ENCODE peak calls at places on chromosomes 3 and 15, in five cellular contexts. One of them, this sample, is unnamed.

GRCh38 chr3:25460751-25461150 is 32.7 kb downstream of the RARB start:
- DNase-seq in brain microvascular endothelial cell: no peak
- DNase-seq in PC-3: no peak
- DNase-seq in adrenal gland: no peak
- DNase-seq in astrocyte of the spinal cord: no peak
- DNase-seq in this sample: no peak

GRCh38 chr3:151896662-151897012 is 23.2 kb downstream of the SUCNR1 start:
- DNase-seq in astrocyte of the spinal cord: no peak
- DNase-seq in adrenal gland: no peak
- DNase-seq in PC-3: peak; percentile 98
- DNase-seq in brain microvascular endothelial cell: no peak
- DNase-seq in this sample: peak; percentile 84

GRCh38 chr15:74203914-74204431 is 1.4 kb upstream of the STRA6 start:
- DNase-seq in brain microvascular endothelial cell: peak; percentile 74
- DNase-seq in PC-3: no peak
- DNase-seq in astrocyte of the spinal cord: peak; percentile 84
- DNase-seq in adrenal gland: no peak
- DNase-seq in this sample: no peak

GRCh38 chr15:56568466-56569167 is 103.7 kb upstream of the MNS1 start:
- DNase-seq in brain microvascular endothelial cell: no peak
- DNase-seq in astrocyte of the spinal cord: no peak
- DNase-seq in PC-3: no peak
- DNase-seq in adrenal gland: no peak
- DNase-seq in this sample: peak; percentile 29

GRCh38 chr15:36888018-36888992 is 212.0 kb downstream of the MEIS2 start:
- DNase-seq in astrocyte of the spinal cord: no peak
- DNase-seq in PC-3: no peak
- DNase-seq in brain microvascular endothelial cell: no peak
- DNase-seq in adrenal gland: peak; percentile 50
- DNase-seq in this sample: no peak

GRCh38 chr15:101329867-101330380 is 34.9 kb upstream of the SNRPA1 start:
- DNase-seq in adrenal gland: no peak
- DNase-seq in PC-3: no peak
- DNase-seq in brain microvascular endothelial cell: no peak
- DNase-seq in astrocyte of the spinal cord: no peak
- DNase-seq in this sample: no peak

GRCh38 chr3:188437921-188438320 is 284.0 kb downstream of the LPP start:
- DNase-seq in adrenal gland: no peak
- DNase-seq in PC-3: peak; percentile 61
- DNase-seq in astrocyte of the spinal cord: no peak
- DNase-seq in brain microvascular endothelial cell: no peak
- DNase-seq in this sample: peak; percentile 65

GRCh38 chr15:45116006-45116481 is 1.9 kb downstream of the DUOXA2 start:
- DNase-seq in astrocyte of the spinal cord: no peak
- DNase-seq in PC-3: no peak
- DNase-seq in brain microvascular endothelial cell: no peak
- DNase-seq in adrenal gland: no peak
- DNase-seq in this sample: no peak

GRCh38 chr3:153429821-153430220 is 267.8 kb downstream of the RAP2B start:
- DNase-seq in astrocyte of the spinal cord: no peak
- DNase-seq in adrenal gland: no peak
- DNase-seq in PC-3: no peak
- DNase-seq in brain microvascular endothelial cell: no peak
- DNase-seq in this sample: no peak

GRCh38 chr15:34470091-34470490 is 32.5 kb upstream of the GOLGA8A start:
- DNase-seq in PC-3: no peak
- DNase-seq in astrocyte of the spinal cord: no peak
- DNase-seq in brain microvascular endothelial cell: no peak
- DNase-seq in adrenal gland: no peak
- DNase-seq in this sample: no peak

GRCh38 chr3:5194341-5194740 is 6.8 kb downstream of the EDEM1 start:
- DNase-seq in astrocyte of the spinal cord: no peak
- DNase-seq in PC-3: peak; percentile 11
- DNase-seq in brain microvascular endothelial cell: no peak
- DNase-seq in adrenal gland: no peak
- DNase-seq in this sample: no peak

GRCh38 chr15:74240002-74240568 is 4.0 kb downstream of the CCDC33 start:
- DNase-seq in astrocyte of the spinal cord: peak; percentile 79
- DNase-seq in PC-3: peak; percentile 96
- DNase-seq in brain microvascular endothelial cell: peak; percentile 57
- DNase-seq in adrenal gland: peak; percentile 89
- DNase-seq in this sample: peak; percentile 85

GRCh38 chr3:45706133-45706808 is 17.1 kb downstream of the SACM1L start:
- DNase-seq in brain microvascular endothelial cell: no peak
- DNase-seq in astrocyte of the spinal cord: no peak
- DNase-seq in PC-3: no peak
- DNase-seq in adrenal gland: no peak
- DNase-seq in this sample: no peak

GRCh38 chr15:81890496-81890895 is 155.3 kb downstream of the MEX3B start:
- DNase-seq in brain microvascular endothelial cell: no peak
- DNase-seq in astrocyte of the spinal cord: no peak
- DNase-seq in adrenal gland: no peak
- DNase-seq in PC-3: no peak
- DNase-seq in this sample: no peak

GRCh38 chr15:28002867-28003266 is 96.2 kb downstream of the OCA2 start:
- DNase-seq in astrocyte of the spinal cord: no peak
- DNase-seq in PC-3: no peak
- DNase-seq in adrenal gland: no peak
- DNase-seq in brain microvascular endothelial cell: no peak
- DNase-seq in this sample: no peak

GRCh38 chr3:96619475-96619874 is 194.9 kb upstream of the EPHA6 start:
- DNase-seq in brain microvascular endothelial cell: no peak
- DNase-seq in adrenal gland: no peak
- DNase-seq in PC-3: no peak
- DNase-seq in astrocyte of the spinal cord: no peak
- DNase-seq in this sample: no peak

GRCh38 chr3:115580566-115580965 is 42.7 kb upstream of the GAP43 start:
- DNase-seq in adrenal gland: no peak
- DNase-seq in astrocyte of the spinal cord: peak; percentile 1
- DNase-seq in PC-3: no peak
- DNase-seq in brain microvascular endothelial cell: no peak
- DNase-seq in this sample: no peak

GRCh38 chr15:25173241-25174028 is 218.6 kb downstream of the SNRPN start:
- DNase-seq in PC-3: no peak
- DNase-seq in adrenal gland: no peak
- DNase-seq in astrocyte of the spinal cord: no peak
- DNase-seq in brain microvascular endothelial cell: no peak
- DNase-seq in this sample: no peak

GRCh38 chr3:169147246-169148008 is 516.1 kb downstream of the MECOM start:
- DNase-seq in brain microvascular endothelial cell: peak; percentile 67
- DNase-seq in adrenal gland: no peak
- DNase-seq in PC-3: peak; percentile 73
- DNase-seq in astrocyte of the spinal cord: peak; percentile 76
- DNase-seq in this sample: peak; percentile 71

GRCh38 chr15:99426431-99427105 is 139.2 kb upstream of the MEF2A start:
- DNase-seq in adrenal gland: no peak
- DNase-seq in astrocyte of the spinal cord: no peak
- DNase-seq in brain microvascular endothelial cell: no peak
- DNase-seq in PC-3: no peak
- DNase-seq in this sample: no peak

GRCh38 chr15:99427210-99427609 is 138.6 kb upstream of the MEF2A start:
- DNase-seq in astrocyte of the spinal cord: no peak
- DNase-seq in PC-3: no peak
- DNase-seq in brain microvascular endothelial cell: no peak
- DNase-seq in adrenal gland: no peak
- DNase-seq in this sample: no peak

GRCh38 chr15:99424978-99425665 is 140.7 kb upstream of the MEF2A start:
- DNase-seq in astrocyte of the spinal cord: peak; percentile 78
- DNase-seq in adrenal gland: no peak
- DNase-seq in PC-3: peak; percentile 89
- DNase-seq in brain microvascular endothelial cell: peak; percentile 71
- DNase-seq in this sample: peak; percentile 88

GRCh38 chr15:99424131-99424571 is 141.6 kb upstream of the MEF2A start:
- DNase-seq in PC-3: no peak
- DNase-seq in adrenal gland: no peak
- DNase-seq in astrocyte of the spinal cord: no peak
- DNase-seq in brain microvascular endothelial cell: no peak
- DNase-seq in this sample: no peak

GRCh38 chr15:99425666-99426301 is 140.0 kb upstream of the MEF2A start:
- DNase-seq in PC-3: no peak
- DNase-seq in astrocyte of the spinal cord: no peak
- DNase-seq in adrenal gland: no peak
- DNase-seq in brain microvascular endothelial cell: no peak
- DNase-seq in this sample: peak; percentile 55
- TF ChIP-seq CTCF in PC-3: peak; percentile 35
- TF ChIP-seq CTCF in astrocyte of the spinal cord: no peak
- TF ChIP-seq CTCF in adrenal gland: no peak
- TF ChIP-seq CTCF in brain microvascular endothelial cell: peak; percentile 44
- TF ChIP-seq CTCF in this sample: peak; percentile 58

GRCh38 chr15:79811406-79812405 is 85.1 kb downstream of the MTHFS start:
- DNase-seq in adrenal gland: peak; percentile 54
- DNase-seq in brain microvascular endothelial cell: no peak
- DNase-seq in PC-3: no peak
- DNase-seq in astrocyte of the spinal cord: peak; percentile 28
- DNase-seq in this sample: peak; percentile 78
- H3K4me3 ChIP-seq in adrenal gland: no peak overlapping the region
- H3K4me3 ChIP-seq in brain microvascular endothelial cell: no peak overlapping the region
- H3K4me3 ChIP-seq in PC-3: no peak overlapping the region
- H3K4me3 ChIP-seq in astrocyte of the spinal cord: no peak overlapping the region
- H3K4me3 ChIP-seq in this sample: no peak overlapping the region

GRCh38 chr3:161066926-161067325 is 38.2 kb downstream of the B3GALNT1 start:
- DNase-seq in PC-3: no peak
- DNase-seq in brain microvascular endothelial cell: no peak
- DNase-seq in adrenal gland: no peak
- DNase-seq in astrocyte of the spinal cord: no peak
- DNase-seq in this sample: no peak
- TF ChIP-seq CTCF in PC-3: no peak
- TF ChIP-seq CTCF in brain microvascular endothelial cell: no peak
- TF ChIP-seq CTCF in adrenal gland: no peak
- TF ChIP-seq CTCF in astrocyte of the spinal cord: no peak
- TF ChIP-seq CTCF in this sample: no peak

DNA sequence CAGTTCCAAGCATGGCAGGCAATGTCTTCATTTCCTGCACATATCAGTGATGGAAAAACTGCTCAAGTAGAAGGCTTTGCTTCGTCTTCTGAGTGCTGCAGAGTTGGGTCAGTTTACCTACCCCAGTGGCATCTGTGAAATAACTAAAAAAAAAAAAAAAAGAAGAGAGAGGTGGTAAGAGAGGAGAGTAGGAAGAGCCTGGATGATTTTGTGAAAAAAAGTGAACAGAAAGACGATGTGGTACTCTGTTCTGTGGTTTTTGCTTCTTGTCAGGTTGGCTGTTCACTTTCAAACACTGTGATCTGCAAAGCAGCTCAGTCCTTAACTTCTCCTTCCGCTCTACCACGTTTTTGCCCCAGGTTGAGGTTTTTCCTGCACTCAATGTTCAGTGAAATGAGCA is at the start of gene BTLA:
- DNase-seq in PC-3: no peak
- DNase-seq in adrenal gland: no peak
- DNase-seq in astrocyte of the spinal cord: no peak
- DNase-seq in brain microvascular endothelial cell: no peak
- DNase-seq in this sample: no peak
- H3K4me3 ChIP-seq in PC-3: no peak within 1 kb of the TSS
- H3K4me3 ChIP-seq in adrenal gland: no peak within 1 kb of the TSS
- H3K4me3 ChIP-seq in astrocyte of the spinal cord: no peak within 1 kb of the TSS
- H3K4me3 ChIP-seq in brain microvascular endothelial cell: no peak within 1 kb of the TSS
- H3K4me3 ChIP-seq in this sample: no peak within 1 kb of the TSS

DNA sequence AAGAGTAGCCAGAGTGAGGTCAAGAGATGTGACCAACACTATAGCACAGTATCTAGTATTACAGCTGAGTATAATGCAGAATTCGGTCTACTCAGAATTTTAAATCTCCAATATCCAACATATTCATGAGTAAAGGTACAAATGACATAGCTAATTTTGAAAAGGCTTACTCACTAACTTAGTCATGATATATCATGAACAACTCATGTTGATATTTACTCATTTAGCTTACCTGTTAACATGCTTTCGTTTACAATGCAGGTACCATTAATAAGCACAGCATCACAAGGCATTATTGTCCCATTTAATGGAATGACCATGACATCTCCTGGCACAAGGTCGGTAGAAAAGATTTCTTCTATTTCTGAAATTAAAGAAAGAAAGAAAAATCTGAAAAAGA is 36.9 kb downstream of the ATP13A3 start:
- DNase-seq in brain microvascular endothelial cell: no peak
- DNase-seq in PC-3: peak; percentile 57
- DNase-seq in astrocyte of the spinal cord: no peak
- DNase-seq in adrenal gland: no peak
- DNase-seq in this sample: peak; percentile 37
- TF ChIP-seq CTCF in brain microvascular endothelial cell: no peak
- TF ChIP-seq CTCF in PC-3: no peak
- TF ChIP-seq CTCF in astrocyte of the spinal cord: no peak
- TF ChIP-seq CTCF in adrenal gland: no peak
- TF ChIP-seq CTCF in this sample: no peak

GRCh38 chr3:53194218-53195065 is 33.4 kb downstream of the PRKCD start:
- DNase-seq in PC-3: peak; percentile 55
- DNase-seq in astrocyte of the spinal cord: peak; percentile 53
- DNase-seq in adrenal gland: no peak
- DNase-seq in brain microvascular endothelial cell: peak; percentile 22
- DNase-seq in this sample: no peak

GRCh38 chr3:53195066-53195450 is 34.0 kb downstream of the PRKCD start:
- DNase-seq in brain microvascular endothelial cell: no peak
- DNase-seq in PC-3: no peak
- DNase-seq in adrenal gland: no peak
- DNase-seq in astrocyte of the spinal cord: no peak
- DNase-seq in this sample: no peak

GRCh38 chr3:53196575-53197407 is 35.8 kb downstream of the PRKCD start:
- DNase-seq in astrocyte of the spinal cord: peak; percentile 66
- DNase-seq in adrenal gland: no peak
- DNase-seq in brain microvascular endothelial cell: peak; percentile 82
- DNase-seq in PC-3: peak; percentile 33
- DNase-seq in this sample: peak; percentile 74

GRCh38 chr3:53193466-53194217 is 32.6 kb downstream of the PRKCD start:
- DNase-seq in brain microvascular endothelial cell: no peak
- DNase-seq in PC-3: no peak
- DNase-seq in astrocyte of the spinal cord: peak; percentile 12
- DNase-seq in adrenal gland: no peak
- DNase-seq in this sample: no peak

GRCh38 chr3:53195602-53196574 is 34.9 kb downstream of the PRKCD start:
- DNase-seq in PC-3: peak; percentile 65
- DNase-seq in brain microvascular endothelial cell: no peak
- DNase-seq in astrocyte of the spinal cord: peak; percentile 29
- DNase-seq in adrenal gland: peak; percentile 59
- DNase-seq in this sample: peak; percentile 35
- H3K4me3 ChIP-seq in PC-3: no peak overlapping the region
- H3K4me3 ChIP-seq in brain microvascular endothelial cell: no peak overlapping the region
- H3K4me3 ChIP-seq in astrocyte of the spinal cord: no peak overlapping the region
- H3K4me3 ChIP-seq in adrenal gland: no peak overlapping the region
- H3K4me3 ChIP-seq in this sample: no peak overlapping the region

DNA sequence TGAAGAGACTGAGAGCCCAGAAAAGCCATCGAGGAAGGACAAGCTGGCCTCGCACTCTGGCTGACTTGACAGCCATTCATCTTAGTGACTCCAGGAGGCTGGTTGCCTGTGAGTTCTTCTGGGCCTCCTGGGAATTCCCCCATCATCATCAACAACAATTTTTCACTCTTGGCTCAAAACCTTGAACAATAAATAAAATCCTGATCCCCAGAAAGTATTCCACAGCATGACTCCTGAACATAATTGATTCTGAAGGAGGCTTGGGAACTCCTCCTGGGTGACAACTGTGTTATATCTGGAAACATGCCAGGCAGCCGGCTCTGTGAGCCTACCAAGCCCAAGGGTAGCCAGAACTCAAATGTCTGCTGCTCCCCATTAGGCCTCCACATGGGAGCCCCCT is 188.6 kb downstream of the SHQ1 start:
- DNase-seq in adrenal gland: no peak
- DNase-seq in astrocyte of the spinal cord: no peak
- DNase-seq in PC-3: no peak
- DNase-seq in brain microvascular endothelial cell: no peak
- DNase-seq in this sample: no peak
- TF ChIP-seq CTCF in adrenal gland: no peak
- TF ChIP-seq CTCF in astrocyte of the spinal cord: no peak
- TF ChIP-seq CTCF in PC-3: no peak
- TF ChIP-seq CTCF in brain microvascular endothelial cell: no peak
- TF ChIP-seq CTCF in this sample: no peak

GRCh38 chr3:146153429-146153828 is 7.6 kb downstream of the PLOD2 start:
- DNase-seq in adrenal gland: no peak
- DNase-seq in brain microvascular endothelial cell: no peak
- DNase-seq in PC-3: no peak
- DNase-seq in astrocyte of the spinal cord: no peak
- DNase-seq in this sample: no peak
- H3K4me3 ChIP-seq in adrenal gland: no peak overlapping the region
- H3K4me3 ChIP-seq in brain microvascular endothelial cell: no peak overlapping the region
- H3K4me3 ChIP-seq in PC-3: no peak overlapping the region
- H3K4me3 ChIP-seq in astrocyte of the spinal cord: no peak overlapping the region
- H3K4me3 ChIP-seq in this sample: no peak overlapping the region

This sample was measured in epithelial cell of esophagus.